ENCODE peak calls at places on chromosomes 12 and 14, in eight cellular contexts. One of them, this sample, is unnamed.

GRCh38 chr12:95848575-95849388 is 10.0 kb upstream of the SNRPF start:
- DNase-seq in PC-3: peak
- DNase-seq in effector memory CD4-positive, alpha-beta T cell: no peak
- DNase-seq in lower lobe of right lung: no peak
- DNase-seq in CD4-positive, alpha-beta memory T cell: no peak
- DNase-seq in fibroblast of lung: peak
- DNase-seq in Peyer's patch: no peak
- DNase-seq in Panc1: no peak
- DNase-seq in this sample: no peak

GRCh38 chr12:123939716-123940626 is 32.7 kb downstream of the CCDC92 start:
- DNase-seq in CD4-positive, alpha-beta memory T cell: no peak
- DNase-seq in effector memory CD4-positive, alpha-beta T cell: no peak
- DNase-seq in fibroblast of lung: no peak
- DNase-seq in Panc1: no peak
- DNase-seq in Peyer's patch: no peak
- DNase-seq in lower lobe of right lung: no peak
- DNase-seq in PC-3: no peak
- DNase-seq in this sample: no peak

GRCh38 chr14:104614126-104614812 is 9.7 kb upstream of the TMEM179 start:
- DNase-seq in PC-3: no peak
- DNase-seq in Peyer's patch: no peak
- DNase-seq in effector memory CD4-positive, alpha-beta T cell: no peak
- DNase-seq in lower lobe of right lung: no peak
- DNase-seq in CD4-positive, alpha-beta memory T cell: no peak
- DNase-seq in Panc1: no peak
- DNase-seq in fibroblast of lung: no peak
- DNase-seq in this sample: no peak

GRCh38 chr12:66688836-66689439 is 10.1 kb upstream of the GRIP1 start:
- DNase-seq in fibroblast of lung: peak
- DNase-seq in Panc1: peak
- DNase-seq in Peyer's patch: no peak
- DNase-seq in PC-3: peak
- DNase-seq in lower lobe of right lung: no peak
- DNase-seq in CD4-positive, alpha-beta memory T cell: no peak
- DNase-seq in effector memory CD4-positive, alpha-beta T cell: no peak
- DNase-seq in this sample: peak

GRCh38 chr12:49967777-49968250 is 4.9 kb upstream of the AQP6 start:
- DNase-seq in CD4-positive, alpha-beta memory T cell: no peak
- DNase-seq in effector memory CD4-positive, alpha-beta T cell: no peak
- DNase-seq in lower lobe of right lung: no peak
- DNase-seq in Peyer's patch: peak
- DNase-seq in fibroblast of lung: no peak
- DNase-seq in PC-3: no peak
- DNase-seq in Panc1: no peak
- DNase-seq in this sample: no peak

GRCh38 chr12:74915718-74916117 is 293.9 kb downstream of the KCNC2 start:
- DNase-seq in Peyer's patch: no peak
- DNase-seq in lower lobe of right lung: no peak
- DNase-seq in effector memory CD4-positive, alpha-beta T cell: no peak
- DNase-seq in Panc1: no peak
- DNase-seq in PC-3: no peak
- DNase-seq in fibroblast of lung: no peak
- DNase-seq in CD4-positive, alpha-beta memory T cell: no peak
- DNase-seq in this sample: no peak

GRCh38 chr14:34258318-34258717 is 203.7 kb downstream of the SPTSSA start:
- DNase-seq in fibroblast of lung: peak
- DNase-seq in PC-3: peak
- DNase-seq in Peyer's patch: no peak
- DNase-seq in effector memory CD4-positive, alpha-beta T cell: no peak
- DNase-seq in lower lobe of right lung: no peak
- DNase-seq in Panc1: no peak
- DNase-seq in CD4-positive, alpha-beta memory T cell: no peak
- DNase-seq in this sample: no peak

GRCh38 chr12:68393398-68393797 is 61.2 kb upstream of the MDM1 start:
- DNase-seq in CD4-positive, alpha-beta memory T cell: no peak
- DNase-seq in PC-3: no peak
- DNase-seq in lower lobe of right lung: no peak
- DNase-seq in effector memory CD4-positive, alpha-beta T cell: no peak
- DNase-seq in fibroblast of lung: no peak
- DNase-seq in Peyer's patch: no peak
- DNase-seq in Panc1: no peak
- DNase-seq in this sample: no peak

GRCh38 chr14:94622653-94623421 is 10.6 kb downstream of the SERPINA3 start:
- DNase-seq in lower lobe of right lung: no peak
- DNase-seq in CD4-positive, alpha-beta memory T cell: no peak
- DNase-seq in Peyer's patch: no peak
- DNase-seq in PC-3: no peak
- DNase-seq in fibroblast of lung: peak
- DNase-seq in effector memory CD4-positive, alpha-beta T cell: no peak
- DNase-seq in Panc1: no peak
- DNase-seq in this sample: no peak

GRCh38 chr12:118038122-118038521 is 21.6 kb downstream of the RFC5 start:
- DNase-seq in effector memory CD4-positive, alpha-beta T cell: no peak
- DNase-seq in fibroblast of lung: no peak
- DNase-seq in Peyer's patch: no peak
- DNase-seq in CD4-positive, alpha-beta memory T cell: no peak
- DNase-seq in lower lobe of right lung: no peak
- DNase-seq in PC-3: no peak
- DNase-seq in Panc1: no peak
- DNase-seq in this sample: no peak

GRCh38 chr14:23670489-23670888 is 34.3 kb downstream of the DHRS2 start:
- DNase-seq in effector memory CD4-positive, alpha-beta T cell: no peak
- DNase-seq in lower lobe of right lung: no peak
- DNase-seq in Panc1: no peak
- DNase-seq in Peyer's patch: no peak
- DNase-seq in PC-3: no peak
- DNase-seq in CD4-positive, alpha-beta memory T cell: no peak
- DNase-seq in fibroblast of lung: no peak
- DNase-seq in this sample: no peak

GRCh38 chr14:105980224-105980623 is 453.8 kb downstream of the TMEM121 start:
- DNase-seq in Peyer's patch: no peak
- DNase-seq in fibroblast of lung: no peak
- DNase-seq in lower lobe of right lung: no peak
- DNase-seq in CD4-positive, alpha-beta memory T cell: no peak
- DNase-seq in Panc1: no peak
- DNase-seq in PC-3: no peak
- DNase-seq in effector memory CD4-positive, alpha-beta T cell: no peak
- DNase-seq in this sample: no peak

GRCh38 chr14:99750746-99751450 is 42.3 kb upstream of the EML1 start:
- DNase-seq in fibroblast of lung: no peak
- DNase-seq in Peyer's patch: no peak
- DNase-seq in CD4-positive, alpha-beta memory T cell: no peak
- DNase-seq in PC-3: no peak
- DNase-seq in lower lobe of right lung: peak
- DNase-seq in Panc1: no peak
- DNase-seq in effector memory CD4-positive, alpha-beta T cell: no peak
- DNase-seq in this sample: no peak

GRCh38 chr14:54728700-54729527 is 162.0 kb downstream of the SAMD4A start:
- DNase-seq in CD4-positive, alpha-beta memory T cell: no peak
- DNase-seq in Panc1: no peak
- DNase-seq in lower lobe of right lung: no peak
- DNase-seq in PC-3: no peak
- DNase-seq in fibroblast of lung: no peak
- DNase-seq in effector memory CD4-positive, alpha-beta T cell: no peak
- DNase-seq in Peyer's patch: no peak
- DNase-seq in this sample: no peak

GRCh38 chr12:56810918-56811317 is 47.8 kb downstream of the HSD17B6 start:
- DNase-seq in CD4-positive, alpha-beta memory T cell: no peak
- DNase-seq in Panc1: no peak
- DNase-seq in lower lobe of right lung: no peak
- DNase-seq in effector memory CD4-positive, alpha-beta T cell: no peak
- DNase-seq in Peyer's patch: no peak
- DNase-seq in fibroblast of lung: no peak
- DNase-seq in PC-3: no peak
- DNase-seq in this sample: no peak

GRCh38 chr12:78402366-78403134 is 462.0 kb upstream of the SYT1 start:
- DNase-seq in PC-3: no peak
- DNase-seq in Panc1: no peak
- DNase-seq in fibroblast of lung: peak
- DNase-seq in lower lobe of right lung: no peak
- DNase-seq in CD4-positive, alpha-beta memory T cell: no peak
- DNase-seq in Peyer's patch: no peak
- DNase-seq in effector memory CD4-positive, alpha-beta T cell: no peak
- DNase-seq in this sample: no peak

GRCh38 chr12:66662729-66663128 is 16.1 kb downstream of the GRIP1 start:
- DNase-seq in Peyer's patch: no peak
- DNase-seq in PC-3: peak
- DNase-seq in CD4-positive, alpha-beta memory T cell: no peak
- DNase-seq in Panc1: no peak
- DNase-seq in lower lobe of right lung: no peak
- DNase-seq in effector memory CD4-positive, alpha-beta T cell: no peak
- DNase-seq in fibroblast of lung: peak
- DNase-seq in this sample: no peak

GRCh38 chr14:64760916-64761315 is 56.7 kb downstream of the PLEKHG3 start:
- DNase-seq in fibroblast of lung: no peak
- DNase-seq in effector memory CD4-positive, alpha-beta T cell: no peak
- DNase-seq in CD4-positive, alpha-beta memory T cell: no peak
- DNase-seq in PC-3: no peak
- DNase-seq in lower lobe of right lung: peak
- DNase-seq in Peyer's patch: no peak
- DNase-seq in Panc1: no peak
- DNase-seq in this sample: peak

GRCh38 chr12:49338830-49339463 is 2.0 kb upstream of the C1QL4 start:
- DNase-seq in CD4-positive, alpha-beta memory T cell: no peak
- DNase-seq in lower lobe of right lung: no peak
- DNase-seq in Panc1: no peak
- DNase-seq in effector memory CD4-positive, alpha-beta T cell: no peak
- DNase-seq in fibroblast of lung: no peak
- DNase-seq in Peyer's patch: no peak
- DNase-seq in PC-3: no peak
- DNase-seq in this sample: peak

GRCh38 chr12:22781339-22781738 is 156.4 kb downstream of the ETNK1 start:
- DNase-seq in effector memory CD4-positive, alpha-beta T cell: no peak
- DNase-seq in CD4-positive, alpha-beta memory T cell: no peak
- DNase-seq in fibroblast of lung: no peak
- DNase-seq in Peyer's patch: no peak
- DNase-seq in lower lobe of right lung: no peak
- DNase-seq in Panc1: no peak
- DNase-seq in PC-3: no peak
- DNase-seq in this sample: no peak

GRCh38 chr14:37036669-37037341 is 135.6 kb downstream of the SLC25A21 start:
- DNase-seq in Peyer's patch: no peak
- DNase-seq in effector memory CD4-positive, alpha-beta T cell: no peak
- DNase-seq in CD4-positive, alpha-beta memory T cell: no peak
- DNase-seq in lower lobe of right lung: no peak
- DNase-seq in Panc1: no peak
- DNase-seq in fibroblast of lung: peak
- DNase-seq in PC-3: peak
- DNase-seq in this sample: no peak

GRCh38 chr14:74605531-74606223 is 6.4 kb downstream of the LTBP2 start:
- DNase-seq in PC-3: no peak
- DNase-seq in fibroblast of lung: no peak
- DNase-seq in lower lobe of right lung: no peak
- DNase-seq in effector memory CD4-positive, alpha-beta T cell: no peak
- DNase-seq in Peyer's patch: no peak
- DNase-seq in CD4-positive, alpha-beta memory T cell: no peak
- DNase-seq in Panc1: no peak
- DNase-seq in this sample: no peak

GRCh38 chr12:94139816-94140215 is 8.6 kb upstream of the PLXNC1 start:
- DNase-seq in fibroblast of lung: no peak
- DNase-seq in Panc1: no peak
- DNase-seq in Peyer's patch: no peak
- DNase-seq in lower lobe of right lung: no peak
- DNase-seq in effector memory CD4-positive, alpha-beta T cell: no peak
- DNase-seq in CD4-positive, alpha-beta memory T cell: no peak
- DNase-seq in PC-3: no peak
- DNase-seq in this sample: no peak

GRCh38 chr12:68272732-68273131 is 19.3 kb upstream of the IL22 start:
- DNase-seq in Panc1: no peak
- DNase-seq in PC-3: no peak
- DNase-seq in CD4-positive, alpha-beta memory T cell: no peak
- DNase-seq in fibroblast of lung: no peak
- DNase-seq in Peyer's patch: no peak
- DNase-seq in lower lobe of right lung: no peak
- DNase-seq in effector memory CD4-positive, alpha-beta T cell: no peak
- DNase-seq in this sample: no peak

DNA sequence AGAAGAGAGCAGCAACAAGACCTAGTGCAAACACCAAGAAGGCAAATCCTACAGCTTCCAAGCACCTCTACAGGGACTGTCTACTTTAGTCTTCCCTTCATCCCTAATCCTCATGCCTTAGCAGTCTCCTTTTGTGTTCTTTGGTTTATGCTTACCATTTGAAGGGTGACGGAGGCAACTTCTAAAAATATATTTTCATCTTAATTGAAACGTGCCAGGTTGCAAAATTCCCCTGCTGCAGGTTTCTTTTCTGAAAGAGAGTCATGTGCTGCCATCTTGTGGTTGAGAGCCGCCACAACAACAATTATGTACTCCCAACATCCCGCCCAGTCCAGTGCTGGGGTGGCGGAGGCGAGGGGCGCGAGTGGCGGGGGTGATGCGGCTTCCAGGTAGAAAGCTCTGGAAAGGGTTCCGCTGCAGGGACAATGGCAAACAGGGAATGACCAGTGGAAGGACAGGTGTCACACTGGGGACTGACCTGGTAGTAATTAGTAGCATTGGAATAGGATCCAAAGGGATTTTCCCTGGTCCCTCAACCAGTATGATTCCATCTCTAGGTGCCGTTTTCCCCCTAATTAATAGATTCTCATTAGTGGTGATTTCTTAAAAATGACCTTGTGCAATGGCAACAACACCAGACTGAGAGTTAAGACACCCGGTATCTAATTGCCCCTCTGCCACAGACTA is 80.3 kb upstream of the GNG2 start:
- DNase-seq in PC-3: peak
- DNase-seq in fibroblast of lung: peak
- DNase-seq in effector memory CD4-positive, alpha-beta T cell: peak
- DNase-seq in Panc1: peak
- DNase-seq in CD4-positive, alpha-beta memory T cell: peak
- DNase-seq in lower lobe of right lung: peak
- DNase-seq in Peyer's patch: peak
- DNase-seq in this sample: no peak
- H3K4me3 ChIP-seq in PC-3: peak
- H3K4me3 ChIP-seq in fibroblast of lung: peak
- H3K4me3 ChIP-seq in effector memory CD4-positive, alpha-beta T cell: no peak
- H3K4me3 ChIP-seq in Panc1: no peak
- H3K4me3 ChIP-seq in CD4-positive, alpha-beta memory T cell: no peak
- H3K4me3 ChIP-seq in lower lobe of right lung: no peak
- H3K4me3 ChIP-seq in Peyer's patch: no peak
- H3K4me3 ChIP-seq in this sample: no peak

GRCh38 chr12:32217354-32218310 is 111.0 kb downstream of the BICD1 start:
- DNase-seq in fibroblast of lung: peak
- DNase-seq in Peyer's patch: no peak
- DNase-seq in effector memory CD4-positive, alpha-beta T cell: no peak
- DNase-seq in Panc1: no peak
- DNase-seq in lower lobe of right lung: peak
- DNase-seq in CD4-positive, alpha-beta memory T cell: no peak
- DNase-seq in PC-3: peak
- DNase-seq in this sample: no peak
- H3K27ac ChIP-seq in fibroblast of lung: no peak
- H3K27ac ChIP-seq in Peyer's patch: no peak
- H3K27ac ChIP-seq in effector memory CD4-positive, alpha-beta T cell: no peak
- H3K27ac ChIP-seq in Panc1: no peak
- H3K27ac ChIP-seq in lower lobe of right lung: no peak
- H3K27ac ChIP-seq in CD4-positive, alpha-beta memory T cell: no peak
- H3K27ac ChIP-seq in PC-3: no peak
- H3K27ac ChIP-seq in this sample: no peak

GRCh38 chr12:72272731-72273498 is 745 bp downstream of the TRHDE start:
- DNase-seq in Panc1: no peak
- DNase-seq in effector memory CD4-positive, alpha-beta T cell: no peak
- DNase-seq in lower lobe of right lung: peak
- DNase-seq in fibroblast of lung: peak
- DNase-seq in CD4-positive, alpha-beta memory T cell: no peak
- DNase-seq in PC-3: peak
- DNase-seq in Peyer's patch: peak
- DNase-seq in this sample: no peak
- H3K4me3 ChIP-seq in Panc1: peak
- H3K4me3 ChIP-seq in effector memory CD4-positive, alpha-beta T cell: no peak
- H3K4me3 ChIP-seq in lower lobe of right lung: peak
- H3K4me3 ChIP-seq in fibroblast of lung: peak
- H3K4me3 ChIP-seq in CD4-positive, alpha-beta memory T cell: no peak
- H3K4me3 ChIP-seq in PC-3: peak
- H3K4me3 ChIP-seq in Peyer's patch: peak
- H3K4me3 ChIP-seq in this sample: no peak

GRCh38 chr12:47652491-47653234 is 53.2 kb downstream of the RPAP3 start:
- DNase-seq in effector memory CD4-positive, alpha-beta T cell: no peak
- DNase-seq in CD4-positive, alpha-beta memory T cell: no peak
- DNase-seq in Panc1: no peak
- DNase-seq in fibroblast of lung: no peak
- DNase-seq in lower lobe of right lung: no peak
- DNase-seq in Peyer's patch: no peak
- DNase-seq in PC-3: no peak
- DNase-seq in this sample: no peak
- H3K27ac ChIP-seq in effector memory CD4-positive, alpha-beta T cell: no peak
- H3K27ac ChIP-seq in CD4-positive, alpha-beta memory T cell: no peak
- H3K27ac ChIP-seq in Panc1: no peak
- H3K27ac ChIP-seq in fibroblast of lung: no peak
- H3K27ac ChIP-seq in lower lobe of right lung: peak
- H3K27ac ChIP-seq in Peyer's patch: no peak
- H3K27ac ChIP-seq in PC-3: no peak
- H3K27ac ChIP-seq in this sample: no peak